ENCODE peak calls at places on chromosomes 6 and 20, in ten cellular contexts. N, Y, T, S, L, G, F, O, X and M are unnamed samples.

GRCh38 chr6:53035549-53036213 is 29.5 kb upstream of the FBXO9 start:
- DNase-seq in S (no peak), Y (no peak), T (no peak), N (peak; percentile 20), G (no peak), X (no peak), L (no peak), O (no peak), F (no peak), M (no peak)

GRCh38 chr6:40486576-40486975 is 100.6 kb downstream of the LRFN2 start:
- DNase-seq in G (no peak), L (no peak), T (no peak), N (no peak), F (no peak), S (no peak), O (no peak), X (no peak), Y (no peak), M (no peak)

GRCh38 chr6:19921821-19922220 is 84.7 kb downstream of the ID4 start:
- DNase-seq in S (no peak), F (no peak), T (no peak), N (no peak), O (no peak), Y (no peak), L (no peak), G (no peak), X (no peak), M (no peak)

GRCh38 chr6:90110971-90111370 is 185.7 kb downstream of the BACH2 start:
- DNase-seq in Y (no peak), X (no peak), L (no peak), N (no peak), O (no peak), T (peak; percentile 97), S (no peak), F (no peak), G (no peak), M (no peak)

GRCh38 chr6:133833905-133834304 is 55.0 kb upstream of the TCF21 start:
- DNase-seq in F (no peak), L (no peak), S (no peak), G (no peak), T (no peak), N (no peak), X (no peak), Y (no peak), O (no peak), M (no peak)

GRCh38 chr20:64161595-64162238 is 2.5 kb upstream of the MYT1 start:
- DNase-seq in S (peak; percentile 77), N (peak; percentile 36), L (no peak), O (peak; percentile 10), T (peak; percentile 52), F (no peak), X (no peak), Y (no peak), G (peak; percentile 68), M (no peak)

GRCh38 chr20:32972181-32973076 is 31.8 kb downstream of the SUN5 start:
- DNase-seq in L (no peak), O (no peak), X (peak; percentile 67), G (no peak), S (no peak), Y (no peak), T (peak; percentile 95), N (no peak), F (no peak), M (no peak)

GRCh38 chr6:70314240-70314639 is 11.4 kb upstream of the COL9A1 start:
- DNase-seq in F (peak; percentile 1), L (no peak), T (no peak), X (no peak), Y (no peak), O (no peak), S (no peak), G (no peak), N (no peak), M (no peak)

GRCh38 chr6:3769610-3770009 is 18.1 kb upstream of the PXDC1 start:
- DNase-seq in G (no peak), T (no peak), F (no peak), X (no peak), Y (no peak), N (peak; percentile 72), S (no peak), O (peak; percentile 41), L (no peak), M (no peak)

GRCh38 chr6:9537381-9537780 is 877.5 kb downstream of the TFAP2A start:
- DNase-seq in G (no peak), O (peak; percentile 92), Y (no peak), X (no peak), L (no peak), T (no peak), S (no peak), F (no peak), N (peak; percentile 20), M (no peak)

GRCh38 chr20:52785678-52786077 is 186.5 kb upstream of the TSHZ2 start:
- DNase-seq in F (no peak), S (peak; percentile 21), L (no peak), T (no peak), X (no peak), O (no peak), G (no peak), N (no peak), Y (no peak), M (no peak)

GRCh38 chr6:34239240-34239825 is 2.7 kb downstream of the HMGA1 start:
- DNase-seq in L (no peak), T (no peak), O (no peak), N (no peak), Y (no peak), F (no peak), S (no peak), G (no peak), X (peak; percentile 31), M (no peak)

GRCh38 chr6:25476126-25476525 is 175.9 kb upstream of the SCGN start:
- DNase-seq in X (no peak), O (peak; percentile 46), F (no peak), L (no peak), Y (no peak), G (no peak), N (peak; percentile 79), T (no peak), S (no peak), M (no peak)

GRCh38 chr6:4936681-4937041 is 67.2 kb downstream of the RPP40 start:
- DNase-seq in Y (peak; percentile 71), N (peak; percentile 79), O (peak; percentile 46), L (no peak), G (peak; percentile 59), S (peak; percentile 42), T (peak; percentile 12), X (no peak), F (no peak), M (peak; percentile 54)

GRCh38 chr6:133787122-133787521 is 101.8 kb upstream of the TCF21 start:
- DNase-seq in Y (no peak), L (no peak), S (no peak), F (no peak), T (no peak), O (no peak), G (no peak), N (no peak), X (no peak), M (no peak)

GRCh38 chr6:27601668-27602254 is 128.9 kb upstream of the ZNF184 start:
- DNase-seq in N (no peak), F (no peak), T (no peak), O (peak; percentile 7), X (no peak), S (no peak), Y (no peak), L (no peak), G (no peak), M (no peak)

GRCh38 chr6:82364087-82365010 is 732 bp downstream of the TPBG start:
- DNase-seq in G (no peak), O (peak; percentile 73), S (peak; percentile 11), F (no peak), N (peak; percentile 77), T (peak; percentile 19), Y (peak; percentile 95), L (no peak), X (peak; percentile 79), M (peak; percentile 64)

GRCh38 chr6:153960741-153961140 is 78.3 kb upstream of the OPRM1 start:
- DNase-seq in L (no peak), T (no peak), Y (no peak), S (no peak), N (no peak), O (no peak), F (no peak), G (no peak), X (no peak), M (no peak)

GRCh38 chr20:34980543-34981213 is 25.0 kb downstream of the MYH7B start:
- DNase-seq in N (no peak), X (no peak), G (no peak), F (no peak), T (no peak), O (no peak), Y (no peak), L (peak; percentile 45), S (no peak), M (peak; percentile 16)

GRCh38 chr20:45405566-45406259 is 2.4 kb upstream of the DBNDD2 start:
- DNase-seq in N (peak; percentile 22), L (no peak), G (no peak), Y (no peak), F (no peak), O (peak; percentile 55), S (no peak), X (peak; percentile 84), T (no peak), M (no peak)

GRCh38 chr20:62143118-62143975 is at the start of the genes PSMA7 and SS18L1:
- DNase-seq in X (peak; percentile 90), S (peak; percentile 94), N (peak; percentile 83), Y (peak; percentile 79), O (peak; percentile 85), G (peak; percentile 84), F (peak; percentile 81), L (peak; percentile 71), T (peak; percentile 85), M (peak; percentile 86)

GRCh38 chr6:37169458-37170272 is at the start of gene PIM1:
- DNase-seq in L (peak; percentile 98), X (peak; percentile 99), S (peak; percentile 96), O (peak; percentile 98), F (peak; percentile 98), G (peak; percentile 98), T (peak; percentile 100), N (peak; percentile 98), Y (peak; percentile 98), M (peak; percentile 97)

GRCh38 chr6:38871745-38872568 is 156.8 kb downstream of the DNAH8 start:
- DNase-seq in N (peak; percentile 66), S (peak; percentile 69), Y (peak; percentile 32), G (peak; percentile 41), L (no peak), O (peak; percentile 56), T (peak; percentile 76), X (no peak), F (peak; percentile 6), M (peak; percentile 36)

GRCh38 chr6:151440498-151440897 is 11.4 kb downstream of the RMND1 start:
- DNase-seq in L (no peak), X (no peak), S (no peak), Y (no peak), F (no peak), O (no peak), N (no peak), T (no peak), G (no peak), M (no peak)

GRCh38 chr6:28205879-28206278 is 19.2 kb upstream of the ZSCAN9 start:
- DNase-seq in L (no peak), F (no peak), X (no peak), T (no peak), O (no peak), S (no peak), Y (no peak), N (no peak), G (no peak), M (no peak)

GRCh38 chr6:28235912-28236452 is 10.9 kb downstream of the ZSCAN9 start:
- DNase-seq in S (no peak), Y (no peak), G (no peak), O (no peak), L (no peak), N (no peak), X (no peak), F (no peak), T (no peak), M (no peak)